ENCODE peak calls at places on chromosomes 16 and 17, in nine cellular contexts. N is fibroblast of lung, E is thoracic aorta, T is mucosa of descending colon, Z is GM13977, Q is OCI-LY7, O is AG10803, M is colonic mucosa, L is osteoblast. V is an unnamed sample.

GRCh38 chr17:40450175-40450574 is 6.9 kb downstream of the IGFBP4 start:
- DNase-seq in M (peak), Z (peak), L (peak), T (no peak), E (no peak), Q (peak), O (no peak), N (no peak), V (no peak)

GRCh38 chr16:14338969-14339368 is 267.9 kb downstream of the MRTFB start:
- DNase-seq in N (no peak), L (no peak), O (no peak), M (no peak), T (no peak), Z (no peak), E (no peak), Q (no peak), V (no peak)

GRCh38 chr17:29567362-29568330 is 809 bp upstream of the ABHD15 start:
- DNase-seq in Z (peak), L (peak), Q (peak), O (peak), E (no peak), T (peak), N (peak), M (peak), V (no peak)

GRCh38 chr16:64150193-64150592 is 971.7 kb downstream of the CDH11 start:
- DNase-seq in Q (no peak), Z (no peak), E (no peak), O (no peak), L (no peak), T (no peak), N (peak), M (no peak), V (no peak)

GRCh38 chr17:49290690-49291326 is 60.2 kb upstream of the PHOSPHO1 start:
- DNase-seq in O (peak), Z (no peak), E (no peak), L (peak), N (peak), M (peak), Q (peak), T (no peak), V (no peak)

GRCh38 chr17:72984145-72984924 is 108.2 kb downstream of the SLC39A11 start:
- DNase-seq in N (peak), E (no peak), L (peak), Q (no peak), T (no peak), M (no peak), Z (no peak), O (peak), V (no peak)

GRCh38 chr16:31009894-31010293 is 544 bp downstream of the STX1B start:
- DNase-seq in Q (no peak), M (no peak), N (no peak), L (no peak), O (no peak), T (no peak), E (no peak), Z (no peak), V (no peak)

GRCh38 chr16:89629827-89630610 is 16.6 kb downstream of the DPEP1 start:
- DNase-seq in O (no peak), Q (no peak), T (no peak), N (no peak), M (peak), L (no peak), Z (no peak), E (no peak), V (no peak)

GRCh38 chr16:13873835-13874438 is 46.0 kb upstream of the ERCC4 start:
- DNase-seq in M (no peak), Z (no peak), N (peak), Q (peak), O (peak), E (no peak), L (no peak), T (no peak), V (no peak)

GRCh38 chr17:40168262-40168832 is 8.9 kb upstream of the RAPGEFL1 start:
- DNase-seq in O (peak), E (no peak), T (no peak), Z (peak), Q (peak), N (peak), M (peak), L (peak), V (peak)

GRCh38 chr16:79748629-79749028 is 148.1 kb upstream of the MAF start:
- DNase-seq in M (no peak), N (no peak), L (no peak), Z (no peak), O (no peak), E (no peak), Q (no peak), T (no peak), V (no peak)

GRCh38 chr16:65095090-65095728 is 26.7 kb downstream of the CDH11 start:
- DNase-seq in L (peak), N (no peak), T (no peak), Z (no peak), O (no peak), M (no peak), E (no peak), Q (no peak), V (no peak)

GRCh38 chr17:41655611-41656111 is 31.3 kb upstream of the KRT17 start:
- DNase-seq in T (peak), E (no peak), Q (no peak), O (no peak), N (no peak), Z (no peak), L (peak), M (peak), V (no peak)

GRCh38 chr16:63682844-63683243 is 1439.0 kb downstream of the CDH11 start:
- DNase-seq in L (no peak), Z (no peak), Q (no peak), M (no peak), T (no peak), N (no peak), O (no peak), E (no peak), V (no peak)

GRCh38 chr16:17944345-17944744 is 392.2 kb downstream of the NPIPA8 start:
- DNase-seq in Z (no peak), L (no peak), O (peak), Q (no peak), M (no peak), E (no peak), N (no peak), T (no peak), V (no peak)

GRCh38 chr16:48076455-48077012 is 79.3 kb downstream of the ABCC12 start:
- DNase-seq in E (no peak), Z (no peak), M (no peak), T (no peak), L (peak), O (peak), Q (no peak), N (peak), V (peak)

GRCh38 chr16:89264800-89265550 is 47.5 kb downstream of the ZNF778 start:
- DNase-seq in N (no peak), T (peak), Z (no peak), L (peak), E (no peak), Q (no peak), M (no peak), O (no peak), V (no peak)

GRCh38 chr17:79923974-79924638 is 84.9 kb upstream of the CBX4 start:
- DNase-seq in Q (peak), O (no peak), E (no peak), L (peak), M (peak), N (no peak), Z (peak), T (peak), V (no peak)

GRCh38 chr17:1480747-1481465 is 11.6 kb downstream of the MYO1C start:
- DNase-seq in N (peak), L (peak), Q (no peak), Z (no peak), M (no peak), T (no peak), E (no peak), O (peak), V (peak)

GRCh38 chr16:89052191-89052787 is 41.4 kb upstream of the ACSF3 start:
- DNase-seq in L (peak), O (no peak), E (no peak), T (peak), N (peak), Z (no peak), M (no peak), Q (no peak), V (no peak)

GRCh38 chr16:84555418-84556196 is 51.1 kb upstream of the MEAK7 start:
- DNase-seq in E (no peak), M (no peak), N (no peak), O (no peak), Q (peak), Z (no peak), L (no peak), T (no peak), V (no peak)

GRCh38 chr17:31472137-31472536 is 80.7 kb downstream of the RAB11FIP4 start:
- DNase-seq in Z (no peak), O (no peak), L (peak), M (no peak), T (no peak), N (no peak), E (no peak), Q (no peak), V (no peak)

GRCh38 chr16:68070249-68070725 is 14.9 kb upstream of the NFATC3 start:
- DNase-seq in L (no peak), N (no peak), O (no peak), Z (peak), T (no peak), M (no peak), Q (peak), E (no peak), V (no peak)

GRCh38 chr16:31870809-31871208 is 2.8 kb upstream of the ZNF267 start:
- DNase-seq in M (no peak), O (no peak), Z (no peak), N (no peak), Q (no peak), L (no peak), E (no peak), T (no peak), V (no peak)

GRCh38 chr17:28925912-28926365 is 23.1 kb upstream of the DHRS13 start:
- DNase-seq in T (no peak), Q (no peak), L (peak), O (peak), Z (peak), N (peak), E (no peak), M (no peak), V (no peak)

GRCh38 chr17:28188841-28189263 is 130.1 kb upstream of the TMEM97 start:
- DNase-seq in T (no peak), M (no peak), E (no peak), Q (no peak), N (peak), L (no peak), O (peak), Z (no peak), V (peak)

GRCh38 chr16:57994778-57995177 is 5.7 kb downstream of the ZNF319 start:
- DNase-seq in O (peak), N (no peak), E (no peak), Q (peak), M (peak), Z (peak), T (peak), L (peak), V (no peak)

GRCh38 chr17:8701754-8702153 is 42.9 kb downstream of the CCDC42 start:
- DNase-seq in E (no peak), Q (no peak), L (peak), O (no peak), Z (no peak), M (no peak), T (no peak), N (no peak), V (no peak)

GRCh38 chr17:76907352-76907751 is 39.1 kb downstream of the MGAT5B start:
- DNase-seq in N (no peak), Z (no peak), T (no peak), Q (no peak), M (no peak), E (no peak), O (no peak), L (no peak), V (no peak)

GRCh38 chr16:86990451-86990850 is 326.7 kb downstream of the C16orf95 start:
- DNase-seq in M (no peak), L (peak), E (no peak), N (no peak), O (no peak), Z (no peak), T (no peak), Q (no peak), V (no peak)

GRCh38 chr17:36500745-36501225 is 14.3 kb downstream of the ZNHIT3 start:
- DNase-seq in M (no peak), E (no peak), O (no peak), Q (no peak), L (no peak), Z (no peak), N (no peak), T (no peak), V (no peak)

GRCh38 chr16:66228791-66229190 is 137.7 kb upstream of the CDH5 start:
- DNase-seq in E (no peak), Q (no peak), Z (no peak), L (no peak), N (peak), O (peak), T (no peak), M (no peak), V (no peak)

GRCh38 chr16:72464597-72465368 is 292.8 kb upstream of the PMFBP1 start:
- DNase-seq in T (no peak), Q (no peak), M (no peak), E (no peak), N (no peak), O (no peak), Z (no peak), L (no peak), V (no peak)
- TF ChIP-seq CTCF in T (no peak), Q (no peak), M (no peak), E (no peak), N (no peak), O (no peak), Z (no peak), L (no peak), V (no peak)

GRCh38 chr16:24761526-24761925 is 32.1 kb downstream of the TNRC6A start:
- DNase-seq in M (no peak), Q (no peak), E (no peak), L (no peak), O (no peak), Z (no peak), N (no peak), T (no peak), V (no peak)

GRCh38 chr16:24755201-24755874 is 25.9 kb downstream of the TNRC6A start:
- DNase-seq in M (no peak), Z (no peak), L (no peak), N (no peak), Q (no peak), T (no peak), O (no peak), E (no peak), V (no peak)

GRCh38 chr16:24758986-24759385 is 29.5 kb downstream of the TNRC6A start:
- DNase-seq in Q (no peak), Z (no peak), O (no peak), L (no peak), N (no peak), E (no peak), T (no peak), M (no peak), V (no peak)

GRCh38 chr16:24754543-24754942 is 25.1 kb downstream of the TNRC6A start:
- DNase-seq in L (no peak), T (no peak), Q (no peak), N (no peak), M (no peak), E (no peak), Z (no peak), O (no peak), V (no peak)

GRCh38 chr16:24758373-24758772 is 28.9 kb downstream of the TNRC6A start:
- DNase-seq in T (no peak), E (no peak), L (peak), Q (no peak), N (peak), M (no peak), O (no peak), Z (no peak), V (no peak)
- TF ChIP-seq CTCF in T (no peak), E (no peak), L (no peak), Q (no peak), N (no peak), M (no peak), O (no peak), Z (no peak), V (no peak)

DNA sequence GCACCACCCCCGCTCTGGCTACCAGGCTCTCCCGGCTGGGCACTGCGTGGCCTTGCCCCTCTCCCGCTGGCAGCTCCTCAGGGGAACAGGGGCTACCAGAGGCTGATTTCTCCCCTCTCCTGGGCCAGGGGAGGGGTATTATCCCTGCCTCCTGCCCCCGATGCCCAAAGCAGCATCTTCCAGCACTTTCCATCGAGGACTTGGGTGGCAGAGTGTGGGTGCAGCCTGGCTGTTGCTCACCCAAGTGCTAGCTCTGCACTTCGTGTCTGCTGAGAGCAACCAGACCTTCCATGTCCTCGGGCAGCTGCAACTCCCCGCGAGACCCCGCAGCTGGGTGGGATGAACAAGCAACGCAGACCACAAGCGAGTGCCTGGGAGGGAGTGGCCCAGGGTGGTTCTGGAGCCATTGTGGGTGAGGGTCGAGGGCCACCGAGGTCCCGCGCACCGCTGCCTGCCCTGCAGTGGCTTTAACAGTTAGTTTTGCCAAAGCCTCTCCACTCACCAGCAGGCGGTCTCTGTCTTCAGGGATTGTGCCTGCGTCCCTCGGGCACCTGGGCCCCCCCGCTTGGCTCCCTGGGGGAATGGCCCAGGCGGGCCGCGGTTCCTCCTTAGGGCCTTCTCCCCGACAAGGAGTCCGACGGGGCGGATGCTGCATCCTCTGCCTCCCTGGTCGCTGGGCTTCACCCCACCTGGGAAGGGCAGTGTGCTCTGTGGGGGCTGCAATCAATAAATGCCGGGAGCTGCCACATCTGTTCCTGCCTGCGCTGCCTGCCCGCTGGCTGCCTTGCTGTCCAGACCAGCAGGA is 8.4 kb downstream of the SLC25A10 start:
- DNase-seq in N (no peak), M (no peak), Q (no peak), T (peak), E (no peak), Z (no peak), O (no peak), L (peak), V (no peak)
- TF ChIP-seq CTCF in N (no peak), M (no peak), Q (no peak), T (no peak), E (no peak), Z (no peak), O (no peak), L (no peak), V (no peak)

DNA sequence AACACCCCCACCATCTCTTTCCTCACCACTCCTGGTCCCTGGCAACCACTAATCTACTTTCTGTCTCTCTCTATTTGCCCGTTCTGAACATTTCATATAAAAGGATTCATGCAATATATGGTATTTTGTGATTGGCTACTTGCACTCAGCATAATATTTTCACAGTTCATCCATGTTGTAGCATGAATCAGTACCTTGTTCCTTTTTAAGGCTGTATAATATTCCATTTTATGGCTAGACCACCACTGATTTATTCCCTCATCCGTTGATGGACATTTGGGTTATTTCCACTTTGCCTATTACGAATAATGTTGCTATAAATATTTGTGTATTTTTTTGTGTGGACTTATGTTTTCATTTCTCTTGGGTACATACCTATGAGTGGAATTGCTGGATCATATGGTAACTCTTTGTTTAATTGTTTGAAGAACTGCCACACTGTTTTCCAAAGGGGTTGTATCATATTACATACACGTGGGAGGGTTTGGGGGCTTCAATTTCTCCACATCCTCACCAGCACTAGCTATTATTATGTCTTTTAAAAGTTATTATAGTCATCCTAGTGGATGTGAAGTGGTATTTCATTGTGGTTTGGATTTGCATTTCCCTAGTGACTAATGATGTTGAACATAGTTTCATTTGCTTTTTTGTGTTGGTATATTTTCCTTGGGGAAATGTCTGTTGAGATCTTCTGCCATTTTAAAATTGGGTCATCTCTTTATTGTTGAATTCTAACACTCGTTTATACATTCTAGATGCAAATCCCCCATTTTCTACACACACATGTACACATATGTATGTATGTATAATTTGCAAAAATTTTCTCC is 26.3 kb downstream of the SEC14L5 start:
- DNase-seq in L (peak), M (no peak), E (no peak), T (no peak), Q (no peak), Z (no peak), N (peak), O (no peak), V (no peak)
- TF ChIP-seq CTCF in L (peak), M (no peak), E (no peak), T (no peak), Q (no peak), Z (no peak), N (no peak), O (no peak), V (no peak)

GRCh38 chr16:62077998-62078397 is 41.8 kb upstream of the CDH8 start:
- DNase-seq in E (no peak), M (no peak), Z (no peak), T (no peak), O (peak), Q (no peak), N (no peak), L (no peak), V (no peak)
- TF ChIP-seq CTCF in E (no peak), M (no peak), Z (peak), T (no peak), O (peak), Q (peak), N (no peak), L (no peak), V (peak)

V was measured in LNCaP clone FGC.